ENCODE peak calls at places on chromosomes 16 and 17, in nine cellular contexts. W is RWPE1; J is mucosa of descending colon; I is right cardiac atrium; Y is GF-D8; E is stimulated activated CD4-positive, alpha-beta T cell treated with anti-CD3 and anti-CD28 coated beads, Interleukin-4, amount 100 ng/mL, for 4 hours; L is ACHN; U is lower leg skin; Z is activated naive CD8-positive, alpha-beta T cell treated with anti-CD3 and anti-CD28 coated beads, Interleukin-2, amount 50 U/mL, for 24 hours. V is an unnamed sample.

GRCh38 chr16:79876332-79876730 is 275.8 kb upstream of the MAF start:
- DNase-seq in Y (no peak), W (no peak), J (no peak), L (no peak), E (no peak), Z (no peak), I (no peak), U (no peak), V (no peak)

GRCh38 chr16:47477680-47478079 is 16.5 kb downstream of the PHKB start:
- DNase-seq in E (no peak), Y (no peak), I (no peak), L (no peak), Z (no peak), J (no peak), U (no peak), W (peak), V (no peak)

GRCh38 chr16:89152831-89153700 is 18.5 kb upstream of the CDH15 start:
- DNase-seq in I (peak), U (no peak), J (no peak), Z (no peak), Y (no peak), W (no peak), L (no peak), E (no peak), V (no peak)

GRCh38 chr16:69469807-69470561 is 45.6 kb downstream of the CYB5B start:
- DNase-seq in W (no peak), J (no peak), L (no peak), Z (peak), I (no peak), U (peak), E (peak), Y (peak), V (no peak)

GRCh38 chr17:30225112-30225511 is 10.4 kb downstream of the SLC6A4 start:
- DNase-seq in I (no peak), U (no peak), W (peak), Y (no peak), Z (no peak), L (no peak), E (no peak), J (no peak), V (no peak)

GRCh38 chr17:21462259-21462658 is 86.1 kb downstream of the KCNJ12 start:
- DNase-seq in Y (no peak), I (no peak), E (no peak), J (no peak), U (no peak), L (no peak), Z (no peak), W (no peak), V (no peak)

GRCh38 chr17:41957058-41957868 is 9.3 kb upstream of the CNP start:
- DNase-seq in U (no peak), L (no peak), J (no peak), Y (peak), E (no peak), Z (no peak), W (no peak), I (no peak), V (no peak)

GRCh38 chr17:16948587-16949376 is 23.1 kb downstream of the TNFRSF13B start:
- DNase-seq in Y (no peak), J (no peak), U (peak), L (no peak), W (no peak), E (no peak), I (no peak), Z (no peak), V (no peak)

GRCh38 chr17:60832206-60832605 is 154.6 kb downstream of the BCAS3 start:
- DNase-seq in Z (no peak), U (no peak), E (no peak), W (no peak), L (no peak), J (no peak), I (no peak), Y (no peak), V (no peak)

GRCh38 chr17:36922175-36922574 is 15.1 kb upstream of the LHX1 start:
- DNase-seq in Y (no peak), E (no peak), L (no peak), U (no peak), J (no peak), W (no peak), Z (no peak), I (no peak), V (no peak)

GRCh38 chr17:44069974-44070454 is 521 bp upstream of the G6PC3 start:
- DNase-seq in Z (peak), U (no peak), L (peak), J (no peak), E (no peak), I (no peak), Y (peak), W (peak), V (no peak)

GRCh38 chr16:68005786-68006286 is 6.6 kb upstream of the DPEP2 start:
- DNase-seq in Z (no peak), E (no peak), L (no peak), U (no peak), I (peak), J (no peak), Y (peak), W (peak), V (no peak)

V was measured in NCI-H2107.